ENCODE peak calls at places on chromosome 9, in four cellular contexts. One of them, this sample, is unnamed.

GRCh38 chr9:98341157-98342102 is 86.0 kb upstream of the TBC1D2 start:
- DNase-seq in A549: no peak
- DNase-seq in H1: no peak
- DNase-seq in HCT116: no peak
- DNase-seq in this sample: no peak

GRCh38 chr9:7145361-7146069 is 387.7 kb downstream of the KDM4C start:
- DNase-seq in H1: no peak
- DNase-seq in HCT116: no peak
- DNase-seq in A549: no peak
- DNase-seq in this sample: no peak

GRCh38 chr9:71683598-71684235 is 84.6 kb downstream of the CEMIP2 start:
- DNase-seq in H1: peak
- DNase-seq in A549: no peak
- DNase-seq in HCT116: peak
- DNase-seq in this sample: peak

GRCh38 chr9:108850293-108850897 is 5.4 kb downstream of the ACTL7B start:
- DNase-seq in HCT116: peak
- DNase-seq in A549: no peak
- DNase-seq in H1: no peak
- DNase-seq in this sample: peak

GRCh38 chr9:18299449-18299848 is 174.5 kb upstream of the ADAMTSL1 start:
- DNase-seq in HCT116: no peak
- DNase-seq in A549: no peak
- DNase-seq in H1: no peak
- DNase-seq in this sample: no peak

GRCh38 chr9:102521097-102521755 is 473.9 kb upstream of the CYLC2 start:
- DNase-seq in A549: no peak
- DNase-seq in HCT116: no peak
- DNase-seq in H1: no peak
- DNase-seq in this sample: no peak

GRCh38 chr9:115668506-115668905 is 485.1 kb upstream of the PAPPA start:
- DNase-seq in A549: no peak
- DNase-seq in H1: no peak
- DNase-seq in HCT116: no peak
- DNase-seq in this sample: no peak

GRCh38 chr9:136051568-136052432 is 43.3 kb downstream of the NACC2 start:
- DNase-seq in A549: peak
- DNase-seq in HCT116: peak
- DNase-seq in H1: peak
- DNase-seq in this sample: peak

GRCh38 chr9:114318416-114318815 is 4.5 kb upstream of the ORM1 start:
- DNase-seq in H1: no peak
- DNase-seq in HCT116: no peak
- DNase-seq in A549: no peak
- DNase-seq in this sample: no peak

GRCh38 chr9:132008184-132008781 is 71.4 kb downstream of the MED27 start:
- DNase-seq in A549: peak
- DNase-seq in H1: no peak
- DNase-seq in HCT116: peak
- DNase-seq in this sample: no peak

GRCh38 chr9:79277916-79278447 is 293.8 kb upstream of the TLE4 start:
- DNase-seq in H1: no peak
- DNase-seq in HCT116: no peak
- DNase-seq in A549: no peak
- DNase-seq in this sample: no peak

GRCh38 chr9:108978121-108978694 is 35.1 kb downstream of the CTNNAL1 start:
- DNase-seq in H1: no peak
- DNase-seq in HCT116: no peak
- DNase-seq in A549: no peak
- DNase-seq in this sample: no peak

GRCh38 chr9:26947736-26948135 is 694 bp upstream of the PLAA start:
- DNase-seq in H1: no peak
- DNase-seq in HCT116: no peak
- DNase-seq in A549: no peak
- DNase-seq in this sample: peak

GRCh38 chr9:70563437-70564204 is 149.2 kb upstream of the KLF9 start:
- DNase-seq in A549: no peak
- DNase-seq in HCT116: no peak
- DNase-seq in H1: no peak
- DNase-seq in this sample: peak

GRCh38 chr9:117178596-117179111 is 236.2 kb downstream of the ASTN2 start:
- DNase-seq in H1: no peak
- DNase-seq in A549: no peak
- DNase-seq in HCT116: no peak
- DNase-seq in this sample: no peak

GRCh38 chr9:98967680-98968079 is 24.0 kb downstream of the COL15A1 start:
- DNase-seq in H1: no peak
- DNase-seq in HCT116: no peak
- DNase-seq in A549: no peak
- DNase-seq in this sample: no peak

GRCh38 chr9:129237195-129237611 is 59.1 kb upstream of the IER5L start:
- DNase-seq in A549: peak
- DNase-seq in HCT116: no peak
- DNase-seq in H1: no peak
- DNase-seq in this sample: peak

GRCh38 chr9:133537257-133537656 is 2.8 kb downstream of the ADAMTSL2 start:
- DNase-seq in A549: no peak
- DNase-seq in HCT116: no peak
- DNase-seq in H1: no peak
- DNase-seq in this sample: no peak

GRCh38 chr9:15211160-15211993 is 95.6 kb downstream of the TTC39B start:
- DNase-seq in HCT116: peak
- DNase-seq in H1: peak
- DNase-seq in A549: peak
- DNase-seq in this sample: peak

GRCh38 chr9:133278161-133279131 is 3.4 kb upstream of the ABO start:
- DNase-seq in H1: no peak
- DNase-seq in A549: no peak
- DNase-seq in HCT116: no peak
- DNase-seq in this sample: no peak

GRCh38 chr9:93813687-93814560 is 141.2 kb downstream of the BARX1 start:
- DNase-seq in HCT116: no peak
- DNase-seq in H1: no peak
- DNase-seq in A549: no peak
- DNase-seq in this sample: no peak

GRCh38 chr9:107906074-107906473 is 416.5 kb upstream of the KLF4 start:
- DNase-seq in A549: no peak
- DNase-seq in H1: no peak
- DNase-seq in HCT116: no peak
- DNase-seq in this sample: no peak

GRCh38 chr9:98929866-98930265 is 13.8 kb upstream of the COL15A1 start:
- DNase-seq in A549: no peak
- DNase-seq in H1: no peak
- DNase-seq in HCT116: no peak
- DNase-seq in this sample: no peak

GRCh38 chr9:134548185-134548584 is 93.4 kb upstream of the COL5A1 start:
- DNase-seq in HCT116: no peak
- DNase-seq in H1: no peak
- DNase-seq in A549: no peak
- DNase-seq in this sample: no peak

GRCh38 chr9:134547161-134548100 is 94.2 kb upstream of the COL5A1 start:
- DNase-seq in H1: no peak
- DNase-seq in A549: no peak
- DNase-seq in HCT116: no peak
- DNase-seq in this sample: no peak

GRCh38 chr9:134549336-134549735 is 92.3 kb upstream of the COL5A1 start:
- DNase-seq in H1: no peak
- DNase-seq in HCT116: no peak
- DNase-seq in A549: no peak
- DNase-seq in this sample: no peak

GRCh38 chr9:134546746-134547145 is 94.9 kb upstream of the COL5A1 start:
- DNase-seq in H1: no peak
- DNase-seq in HCT116: no peak
- DNase-seq in A549: no peak
- DNase-seq in this sample: no peak

GRCh38 chr9:134548618-134549017 is 93.0 kb upstream of the COL5A1 start:
- DNase-seq in A549: no peak
- DNase-seq in HCT116: no peak
- DNase-seq in H1: no peak
- DNase-seq in this sample: no peak
- H3K4me3 ChIP-seq in A549: no peak
- H3K4me3 ChIP-seq in HCT116: no peak
- H3K4me3 ChIP-seq in H1: no peak
- H3K4me3 ChIP-seq in this sample: no peak

GRCh38 chr9:124260769-124261603 is 3.2 kb downstream of the NEK6 start:
- DNase-seq in A549: peak
- DNase-seq in HCT116: no peak
- DNase-seq in H1: no peak
- DNase-seq in this sample: peak

GRCh38 chr9:124257865-124258764 is at the start of gene NEK6:
- DNase-seq in H1: no peak
- DNase-seq in HCT116: no peak
- DNase-seq in A549: no peak
- DNase-seq in this sample: peak

GRCh38 chr9:124259273-124260078 is 1.7 kb downstream of the NEK6 start:
- DNase-seq in A549: peak
- DNase-seq in H1: no peak
- DNase-seq in HCT116: peak
- DNase-seq in this sample: peak

GRCh38 chr9:124257070-124257864 is 482 bp upstream of the NEK6 start:
- DNase-seq in A549: no peak
- DNase-seq in HCT116: no peak
- DNase-seq in H1: no peak
- DNase-seq in this sample: peak

DNA sequence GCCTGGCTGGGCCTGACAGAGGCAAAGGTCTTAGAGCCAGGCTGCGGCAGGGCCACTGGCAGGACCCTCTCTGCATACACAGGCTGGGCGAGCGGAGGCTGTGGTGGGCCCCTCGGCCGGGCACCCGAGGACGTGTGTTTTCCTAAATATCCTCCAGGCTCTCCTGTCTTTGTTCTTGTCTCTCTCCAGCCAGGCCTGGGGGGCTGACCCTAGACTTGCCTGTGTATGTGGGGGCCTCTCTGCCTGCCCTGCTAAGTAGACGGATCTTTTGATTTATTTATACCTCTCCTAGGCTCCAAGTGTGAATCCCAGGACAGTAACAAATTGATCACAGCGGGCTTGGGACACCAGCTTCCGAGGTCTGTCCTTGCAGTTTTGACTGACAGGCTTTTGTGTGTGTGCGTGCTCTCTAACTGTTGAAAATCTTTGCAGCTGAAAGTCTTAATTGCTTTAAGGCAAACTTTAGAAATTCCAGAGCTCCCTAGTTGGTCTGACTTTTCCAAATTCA is 1.1 kb downstream of the NEK6 start:
- DNase-seq in A549: no peak
- DNase-seq in H1: no peak
- DNase-seq in HCT116: no peak
- DNase-seq in this sample: peak
- TF ChIP-seq POLR2A in A549: no peak
- TF ChIP-seq POLR2A in H1: no peak
- TF ChIP-seq POLR2A in HCT116: no peak
- TF ChIP-seq POLR2A in this sample: no peak

GRCh38 chr9:95107976-95108375 is 209.5 kb downstream of the FANCC start:
- DNase-seq in A549: no peak
- DNase-seq in H1: no peak
- DNase-seq in HCT116: no peak
- DNase-seq in this sample: no peak

GRCh38 chr9:95104966-95105365 is 212.5 kb downstream of the FANCC start:
- DNase-seq in H1: no peak
- DNase-seq in HCT116: no peak
- DNase-seq in A549: no peak
- DNase-seq in this sample: no peak

GRCh38 chr9:95108777-95109176 is 208.7 kb downstream of the FANCC start:
- DNase-seq in H1: no peak
- DNase-seq in HCT116: no peak
- DNase-seq in A549: no peak
- DNase-seq in this sample: no peak

GRCh38 chr9:95105519-95106287 is 211.8 kb downstream of the FANCC start:
- DNase-seq in HCT116: no peak
- DNase-seq in H1: no peak
- DNase-seq in A549: no peak
- DNase-seq in this sample: no peak

DNA sequence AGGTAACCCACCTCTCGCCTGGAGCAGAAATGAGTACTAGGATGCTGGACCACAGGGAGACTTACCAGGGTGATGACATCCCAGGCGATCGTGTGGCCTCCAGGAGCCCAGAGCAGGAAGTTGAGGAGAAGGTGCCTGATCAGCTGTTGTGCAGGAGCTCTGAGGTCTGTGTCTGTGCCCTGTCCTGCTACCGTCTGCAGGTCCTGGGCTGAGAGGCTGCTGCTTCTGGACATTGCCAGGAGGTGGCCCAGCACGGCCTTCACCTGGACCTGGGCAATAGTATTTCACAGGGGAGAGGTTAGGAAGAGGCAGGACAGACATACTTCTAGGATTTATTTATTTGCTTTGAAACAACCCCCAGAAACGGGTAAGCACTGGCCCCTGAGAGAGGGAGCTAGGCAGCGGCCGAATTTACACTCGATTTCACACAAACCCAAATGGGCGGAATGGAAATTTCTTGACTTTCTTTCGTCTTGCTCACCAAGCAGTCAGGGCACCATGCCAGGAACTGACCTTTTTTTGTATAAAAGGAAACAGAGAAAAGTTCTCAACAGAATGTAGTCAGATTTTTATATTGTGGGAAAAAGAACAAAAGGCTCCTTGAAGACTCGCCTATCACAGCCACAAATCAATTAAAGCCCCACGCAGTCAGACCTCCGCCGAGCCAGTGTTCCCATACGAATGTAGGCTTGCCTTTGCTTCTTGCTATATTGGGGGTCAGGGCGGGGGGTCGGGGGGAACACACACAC is 210.3 kb downstream of the FANCC start:
- DNase-seq in HCT116: no peak
- DNase-seq in A549: no peak
- DNase-seq in H1: no peak
- DNase-seq in this sample: no peak
- TF ChIP-seq MAX in HCT116: no peak
- TF ChIP-seq MAX in A549: no peak
- TF ChIP-seq MAX in H1: no peak
- TF ChIP-seq MAX in this sample: no peak

DNA sequence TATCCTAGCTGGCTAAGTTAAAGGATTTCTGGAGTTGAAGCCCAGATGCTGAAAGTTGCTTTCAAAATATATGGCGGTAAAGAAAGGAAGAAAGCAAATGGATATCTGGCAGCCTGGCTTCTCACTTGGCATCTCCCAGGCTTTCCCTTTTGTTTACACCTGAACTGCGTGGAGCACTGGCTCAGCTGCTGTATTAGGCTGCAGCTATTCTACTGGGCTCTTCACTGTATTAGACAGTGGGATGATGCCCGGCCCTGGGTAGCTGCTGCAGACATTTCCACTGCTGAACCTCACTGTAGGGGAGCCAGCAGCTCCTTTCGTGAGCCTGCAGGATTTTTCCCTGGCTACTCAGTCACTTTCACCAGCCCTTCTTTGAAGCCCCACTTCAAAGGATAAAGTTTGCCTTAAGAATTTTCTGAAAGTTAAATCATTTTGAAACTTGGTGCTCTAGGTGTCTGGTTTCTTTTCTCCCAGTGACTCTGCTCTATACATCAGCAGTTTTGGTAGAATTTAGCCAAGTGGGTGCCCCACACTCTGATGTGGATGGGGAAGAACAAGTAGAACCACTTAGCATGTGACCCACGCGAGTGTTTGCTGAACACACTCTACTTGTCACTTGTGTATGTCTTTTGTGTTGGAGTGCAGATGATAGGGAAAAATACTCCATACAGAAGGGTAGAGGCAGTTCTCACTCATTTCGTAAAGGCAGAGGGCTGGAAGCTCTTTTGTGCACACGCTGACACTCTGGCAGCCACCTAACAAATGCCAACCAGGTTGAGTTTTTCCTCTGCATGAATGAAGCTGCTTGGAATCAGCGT is 49.9 kb downstream of the C9orf152 start:
- DNase-seq in H1: no peak
- DNase-seq in A549: no peak
- DNase-seq in HCT116: no peak
- DNase-seq in this sample: no peak
- H3K4me3 ChIP-seq in H1: no peak
- H3K4me3 ChIP-seq in A549: no peak
- H3K4me3 ChIP-seq in HCT116: no peak
- H3K4me3 ChIP-seq in this sample: no peak

This sample was measured in NB4.